ENCODE peak calls at places on chromosomes 12 and 14, in four cellular contexts. K is suprapubic skin, O is uterus, M is AG04450. P is an unnamed sample.

GRCh38 chr14:88128811-88129210 is 123.9 kb downstream of the GPR65 start:
- DNase-seq in O (no peak), K (no peak), M (no peak), P (no peak)

GRCh38 chr12:2957816-2958431 is 1.3 kb upstream of the TEAD4 start:
- DNase-seq in K (no peak), O (no peak), M (no peak), P (no peak)

GRCh38 chr12:50589650-50590435 is 85.1 kb downstream of the DIP2B start:
- DNase-seq in O (no peak), K (no peak), M (peak), P (no peak)

GRCh38 chr12:96907681-96908163 is 665 bp downstream of the NEDD1 start:
- DNase-seq in M (no peak), O (no peak), K (no peak), P (no peak)

GRCh38 chr12:128069359-128069997 is 197.5 kb upstream of the TMEM132C start:
- DNase-seq in O (no peak), K (no peak), M (no peak), P (no peak)

GRCh38 chr14:71143391-71144290 is 236.4 kb downstream of the PCNX1 start:
- DNase-seq in O (no peak), K (no peak), M (peak), P (no peak)

GRCh38 chr12:94997726-94998125 is 5.8 kb downstream of the NDUFA12 start:
- DNase-seq in K (no peak), M (no peak), O (no peak), P (no peak)

GRCh38 chr12:69065804-69066203 is 132.8 kb upstream of the CPM start:
- DNase-seq in O (no peak), K (no peak), M (no peak), P (no peak)

GRCh38 chr12:29581641-29582040 is 84.2 kb upstream of the OVCH1 start:
- DNase-seq in M (peak), O (no peak), K (no peak), P (no peak)

GRCh38 chr12:27940756-27941402 is 31.7 kb downstream of the PTHLH start:
- DNase-seq in M (peak), O (peak), K (peak), P (peak)

GRCh38 chr12:27940245-27940644 is 32.3 kb downstream of the PTHLH start:
- DNase-seq in O (no peak), K (no peak), M (no peak), P (no peak)

GRCh38 chr12:27937768-27938167 is 34.8 kb downstream of the PTHLH start:
- DNase-seq in M (no peak), K (no peak), O (no peak), P (no peak)

GRCh38 chr12:27934278-27934677 is 38.3 kb downstream of the PTHLH start:
- DNase-seq in K (no peak), O (no peak), M (peak), P (no peak)

DNA sequence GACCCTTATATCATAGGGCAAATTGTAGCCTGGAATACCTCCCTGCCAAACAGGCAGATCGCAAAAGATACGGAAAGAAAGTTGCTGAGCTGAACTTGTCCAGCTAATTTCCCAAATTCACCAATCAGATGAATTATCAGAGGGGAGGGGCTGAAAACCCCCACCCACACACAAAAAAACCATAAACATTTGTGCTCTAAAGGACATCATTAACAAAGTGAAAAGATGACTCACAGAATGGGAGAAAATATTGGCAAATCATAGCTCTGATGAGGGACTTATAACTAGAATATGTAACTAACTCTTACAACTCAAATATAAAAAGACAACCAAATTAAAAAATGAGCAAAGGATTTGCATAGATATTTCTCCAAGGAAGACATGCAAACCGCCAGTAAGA is 36.3 kb downstream of the PTHLH start:
- DNase-seq in M (no peak), O (no peak), K (no peak), P (no peak)
- TF ChIP-seq CTCF in M (no peak), O (no peak), K (no peak), P (no peak)

GRCh38 chr14:104978774-104979691 is 859 bp upstream of the AHNAK2 start:
- DNase-seq in M (no peak), K (peak), O (no peak), P (no peak)
- H3K4me3 ChIP-seq in M (peak), K (peak), O (no peak), P (no peak)

DNA sequence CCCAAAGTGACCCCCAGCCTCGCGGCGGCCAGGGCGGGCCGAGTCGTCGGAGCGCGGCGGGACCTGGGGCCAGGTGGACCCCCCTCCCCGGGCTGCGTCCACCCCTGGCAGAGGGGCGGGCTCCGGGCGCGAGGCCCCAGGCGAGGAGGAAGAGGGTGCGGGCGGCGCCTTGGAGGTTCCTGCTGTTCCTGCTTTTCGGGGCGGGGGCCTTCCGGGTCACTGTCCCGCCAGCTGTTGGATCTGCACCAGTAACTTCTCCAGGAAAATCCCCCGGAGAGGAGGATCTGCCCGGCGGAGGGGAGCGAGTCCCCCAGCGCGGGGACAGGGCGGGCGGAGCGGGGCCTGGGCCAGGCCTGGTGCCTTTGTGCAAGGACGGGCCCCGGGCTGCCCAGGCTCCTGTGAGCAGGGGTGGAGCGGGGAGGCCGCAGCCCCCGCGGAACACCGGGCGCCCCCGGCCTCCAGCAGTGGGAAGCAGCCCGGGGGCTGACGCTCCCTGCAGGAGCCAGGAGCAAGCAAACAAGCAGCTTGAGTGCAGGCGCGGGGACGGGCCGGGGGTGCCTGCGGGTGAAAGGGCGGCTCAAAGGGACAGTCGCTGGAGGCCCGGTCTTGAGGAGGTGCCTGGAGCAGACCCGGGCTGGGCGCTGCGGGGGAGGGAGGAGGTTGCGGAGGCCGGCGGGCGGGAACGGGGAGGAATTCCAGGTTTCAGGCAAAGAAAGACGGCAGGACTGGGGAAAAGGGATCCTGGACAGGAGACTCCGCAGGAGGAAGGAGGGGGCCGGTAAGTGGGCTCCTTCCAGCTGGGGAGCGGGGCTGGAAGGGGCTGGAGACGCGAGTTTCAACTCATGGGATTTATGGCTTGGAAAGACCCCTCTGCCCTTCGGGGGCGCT is 15.5 kb downstream of the TNFAIP2 start:
- DNase-seq in M (no peak), K (peak), O (peak), P (no peak)
- TF ChIP-seq CTCF in M (no peak), K (no peak), O (no peak), P (no peak)

GRCh38 chr14:61064210-61064609 is 83.2 kb downstream of the SLC38A6 start:
- DNase-seq in O (no peak), K (no peak), M (no peak), P (no peak)
- H3K4me3 ChIP-seq in O (no peak), K (no peak), M (no peak), P (no peak)

DNA sequence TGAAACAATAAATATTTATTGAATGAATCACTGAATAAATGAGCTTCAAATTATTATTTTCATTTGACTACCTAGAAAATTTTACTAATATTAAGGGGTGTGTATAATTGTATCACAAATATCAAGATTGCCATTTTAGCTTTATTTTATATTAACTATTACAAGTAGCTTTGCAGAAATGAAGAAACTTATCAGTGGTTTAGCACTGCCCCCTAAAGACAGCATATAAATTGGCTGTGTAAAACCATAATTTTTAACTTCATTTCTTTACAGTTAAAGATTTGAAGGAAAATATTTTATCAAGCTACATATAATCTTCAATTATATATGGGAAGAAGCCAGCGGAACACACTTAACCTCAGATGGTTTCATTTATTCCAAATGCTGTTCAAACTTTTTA is 11.4 kb downstream of the GARIN6 start:
- DNase-seq in O (no peak), K (no peak), M (no peak), P (no peak)
- TF ChIP-seq CTCF in O (peak), K (no peak), M (peak), P (peak)

GRCh38 chr14:87113286-87113685 is 879.7 kb downstream of the GALC start:
- DNase-seq in M (no peak), K (no peak), O (no peak), P (no peak)

GRCh38 chr14:87111141-87111540 is 881.8 kb downstream of the GALC start:
- DNase-seq in O (no peak), M (no peak), K (no peak), P (no peak)

GRCh38 chr14:87109271-87109670 is 883.7 kb downstream of the GALC start:
- DNase-seq in M (no peak), K (no peak), O (no peak), P (no peak)

GRCh38 chr14:87108726-87109125 is 884.3 kb downstream of the GALC start:
- DNase-seq in O (no peak), K (no peak), M (peak), P (no peak)

DNA sequence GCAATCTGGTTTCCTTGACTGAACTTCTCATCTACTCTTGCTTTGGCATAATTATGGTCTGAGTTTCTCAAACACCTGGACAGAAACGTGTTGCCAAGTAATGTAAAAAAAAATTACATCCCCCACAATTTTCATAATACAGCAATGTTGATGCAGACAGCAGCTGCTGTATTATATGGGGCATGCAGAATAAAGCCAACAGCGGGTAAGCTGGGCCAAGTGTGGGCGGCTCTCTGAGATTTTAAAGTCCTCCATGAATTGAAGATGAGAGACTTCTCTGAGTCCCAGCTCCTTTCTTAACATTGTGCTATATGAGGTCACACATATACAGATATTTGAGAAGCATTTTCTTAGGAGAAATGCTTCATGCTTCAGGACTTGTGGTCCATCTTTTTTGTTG is 881.2 kb downstream of the GALC start:
- DNase-seq in O (no peak), K (no peak), M (no peak), P (no peak)
- H3K4me3 ChIP-seq in O (no peak), K (no peak), M (no peak), P (no peak)

GRCh38 chr12:122500685-122501488 is at the start of gene ZCCHC8:
- DNase-seq in K (peak), M (peak), O (peak), P (peak)
- TF ChIP-seq CTCF in K (no peak), M (peak), O (peak), P (peak)

GRCh38 chr14:61418749-61419148 is 97.4 kb downstream of the PRKCH start:
- DNase-seq in O (no peak), M (no peak), K (no peak), P (no peak)

GRCh38 chr14:61417890-61418455 is 96.6 kb downstream of the PRKCH start:
- DNase-seq in O (no peak), M (no peak), K (no peak), P (no peak)

GRCh38 chr14:61416587-61416986 is 95.2 kb downstream of the PRKCH start:
- DNase-seq in K (no peak), O (no peak), M (no peak), P (no peak)

GRCh38 chr14:61419201-61419600 is 97.8 kb downstream of the PRKCH start:
- DNase-seq in K (no peak), M (no peak), O (no peak), P (no peak)

GRCh38 chr14:61417141-61417540 is 95.8 kb downstream of the PRKCH start:
- DNase-seq in O (no peak), M (no peak), K (no peak), P (no peak)
- H3K4me3 ChIP-seq in O (no peak), M (no peak), K (no peak), P (no peak)

GRCh38 chr14:64671591-64671990 is 32.6 kb upstream of the PLEKHG3 start:
- DNase-seq in M (peak), K (no peak), O (no peak), P (no peak)
- TF ChIP-seq CTCF in M (peak), K (peak), O (peak), P (peak)